ENCODE peak calls at places on chromosomes 4 and X, in ten cellular contexts. L is PC-3, X is bronchial epithelial cell, P is breast epithelium, M is AG10803, K is omental fat pad, D is transverse colon, O is kidney epithelial cell, C is type B pancreatic cell, G is cardiac muscle cell. B is an unnamed sample.

GRCh38 chrX:154016366-154017076 is 3.2 kb downstream of the IRAK1 start:
- DNase-seq in K (no peak), M (no peak), P (no peak), G (no peak), D (no peak), X (no peak), L (no peak), O (no peak), C (no peak), B (no peak)

GRCh38 chrX:45472968-45473367 is 272.3 kb upstream of the DIPK2B start:
- DNase-seq in G (no peak), M (peak), X (peak), O (no peak), K (no peak), D (no peak), L (peak), P (no peak), C (no peak), B (no peak)

GRCh38 chr4:173051697-173052096 is 116.9 kb upstream of the GALNT7 start:
- DNase-seq in C (no peak), O (no peak), M (no peak), K (no peak), G (no peak), P (no peak), D (no peak), X (no peak), L (no peak), B (no peak)

GRCh38 chrX:71636438-71637252 is 18.3 kb upstream of the CXCR3 start:
- DNase-seq in L (peak), C (no peak), X (peak), M (no peak), P (no peak), G (no peak), O (no peak), D (peak), K (no peak), B (no peak)

GRCh38 chrX:31349515-31349914 is 277.7 kb upstream of the FTHL17 start:
- DNase-seq in G (no peak), P (no peak), K (no peak), C (no peak), X (no peak), L (peak), D (no peak), M (no peak), O (no peak), B (no peak)

GRCh38 chr4:128450326-128451120 is 162.9 kb upstream of the PGRMC2 start:
- DNase-seq in K (no peak), O (no peak), L (no peak), D (no peak), C (no peak), G (no peak), P (no peak), M (no peak), X (no peak), B (no peak)

GRCh38 chr4:11954093-11954492 is 525.4 kb upstream of the HS3ST1 start:
- DNase-seq in L (peak), O (no peak), G (peak), M (no peak), C (no peak), P (no peak), K (no peak), D (peak), X (peak), B (no peak)

GRCh38 chr4:1852904-1853623 is 2.9 kb downstream of the LETM1 start:
- DNase-seq in P (no peak), O (no peak), M (no peak), X (no peak), K (no peak), L (no peak), D (peak), C (no peak), G (no peak), B (no peak)

GRCh38 chr4:3857316-3857926 is 91.2 kb downstream of the ADRA2C start:
- DNase-seq in M (no peak), G (no peak), X (no peak), P (no peak), C (no peak), D (no peak), O (no peak), L (no peak), K (no peak), B (no peak)

GRCh38 chrX:69424161-69424560 is 80.0 kb upstream of the NALF2 start:
- DNase-seq in O (no peak), M (peak), C (no peak), X (peak), L (peak), K (no peak), D (no peak), P (no peak), G (peak), B (no peak)

GRCh38 chr4:169251291-169252235 is 19.2 kb downstream of the SH3RF1 start:
- DNase-seq in L (peak), O (no peak), X (peak), G (no peak), D (peak), P (no peak), K (no peak), M (no peak), C (no peak), B (no peak)

GRCh38 chr4:1321486-1321885 is 25.5 kb upstream of the UVSSA start:
- DNase-seq in G (no peak), X (no peak), L (no peak), M (no peak), K (no peak), P (no peak), D (no peak), C (no peak), O (no peak), B (no peak)

GRCh38 chr4:70251945-70252277 is 9.5 kb downstream of the CSN3 start:
- DNase-seq in L (no peak), G (no peak), K (no peak), M (no peak), D (no peak), O (no peak), P (no peak), C (no peak), X (no peak), B (no peak)
- TF ChIP-seq CTCF in L (no peak), G (no peak), K (no peak), M (no peak), D (no peak), O (no peak), P (no peak), C (no peak), X (no peak), B (no peak)

DNA sequence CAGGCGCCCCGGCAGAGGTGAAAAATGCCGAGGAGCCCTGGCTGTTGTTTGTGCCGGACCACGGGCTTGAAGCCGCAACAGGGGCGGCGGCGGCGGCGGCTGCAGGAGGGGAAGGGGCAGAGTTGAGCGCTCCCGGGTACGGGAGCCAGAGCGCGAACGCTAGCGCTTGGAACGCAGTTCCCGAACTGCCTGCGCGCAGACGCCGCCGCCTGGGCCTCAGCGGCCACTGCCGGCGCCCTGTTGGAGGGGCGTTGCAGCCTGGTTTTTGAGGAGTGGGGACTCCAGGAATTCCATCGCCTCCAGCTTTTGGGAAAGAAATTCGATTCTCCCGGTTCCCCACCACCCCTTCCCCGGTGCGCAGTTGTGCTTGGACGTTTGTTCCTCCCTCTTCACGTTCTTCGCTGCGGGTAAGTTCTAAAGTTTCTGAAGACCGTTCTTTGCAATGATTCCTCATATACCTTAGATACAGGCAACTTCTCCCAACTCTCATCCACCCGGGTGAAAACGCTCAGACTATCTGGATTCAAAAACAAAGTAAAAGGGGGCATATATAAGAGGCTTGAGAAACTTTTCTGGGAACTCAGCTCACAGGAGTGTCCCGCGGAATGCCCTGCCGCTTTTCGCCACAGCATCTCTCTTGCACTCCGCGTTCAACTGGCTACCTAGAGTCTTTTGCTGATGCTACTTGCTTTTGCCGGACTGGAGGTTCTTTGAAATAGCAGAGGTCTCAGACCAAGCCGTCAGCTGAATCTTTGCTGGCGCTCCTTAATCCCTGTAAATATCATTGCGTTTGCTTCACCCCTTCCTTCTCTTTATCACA is 1.0 kb downstream of the FAT4 start:
- DNase-seq in O (no peak), L (peak), G (peak), P (no peak), D (peak), X (peak), K (no peak), M (peak), C (peak), B (peak)
- TF ChIP-seq CTCF in O (peak), L (peak), G (peak), P (no peak), D (no peak), X (peak), K (no peak), M (peak), C (peak), B (no peak)

GRCh38 chr4:139658185-139658584 is 7.4 kb upstream of the MGST2 start:
- DNase-seq in P (no peak), M (no peak), G (no peak), L (no peak), X (peak), D (no peak), O (no peak), K (no peak), C (no peak), B (no peak)

GRCh38 chr4:139654516-139654915 is 11.1 kb upstream of the MGST2 start:
- DNase-seq in P (no peak), X (no peak), K (no peak), C (no peak), G (no peak), O (no peak), L (no peak), D (no peak), M (no peak), B (no peak)

GRCh38 chr4:139656614-139657486 is 8.8 kb upstream of the MGST2 start:
- DNase-seq in M (peak), G (peak), D (peak), C (no peak), K (no peak), O (no peak), X (peak), P (peak), L (peak), B (peak)

GRCh38 chr4:139651282-139652194 is 14.1 kb upstream of the MGST2 start:
- DNase-seq in G (peak), D (peak), X (peak), M (peak), O (peak), K (peak), C (peak), L (peak), P (peak), B (peak)

DNA sequence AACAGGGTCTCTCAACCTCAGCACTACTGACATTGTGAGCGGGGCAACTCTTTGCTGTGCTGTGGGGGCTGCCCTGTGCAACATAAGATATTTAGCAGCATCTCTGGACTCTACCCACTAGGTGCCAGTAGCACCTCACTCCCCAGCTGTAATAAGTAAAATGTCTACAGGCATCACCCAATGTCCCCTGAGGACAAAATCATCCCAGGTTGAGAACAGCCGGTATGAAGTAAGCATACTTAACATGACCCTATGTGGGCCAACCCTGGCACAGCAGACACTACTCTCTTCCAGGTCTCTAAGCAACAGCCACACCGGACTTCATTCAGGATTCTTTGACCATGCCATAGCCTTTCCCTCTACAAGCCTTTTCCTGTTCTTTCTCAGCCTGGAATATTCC is 10.5 kb upstream of the MGST2 start:
- DNase-seq in G (peak), P (no peak), M (peak), K (no peak), O (no peak), L (peak), C (no peak), D (no peak), X (peak), B (no peak)
- TF ChIP-seq CTCF in G (peak), P (no peak), M (peak), K (no peak), O (peak), L (peak), C (peak), D (no peak), X (peak), B (peak)

DNA sequence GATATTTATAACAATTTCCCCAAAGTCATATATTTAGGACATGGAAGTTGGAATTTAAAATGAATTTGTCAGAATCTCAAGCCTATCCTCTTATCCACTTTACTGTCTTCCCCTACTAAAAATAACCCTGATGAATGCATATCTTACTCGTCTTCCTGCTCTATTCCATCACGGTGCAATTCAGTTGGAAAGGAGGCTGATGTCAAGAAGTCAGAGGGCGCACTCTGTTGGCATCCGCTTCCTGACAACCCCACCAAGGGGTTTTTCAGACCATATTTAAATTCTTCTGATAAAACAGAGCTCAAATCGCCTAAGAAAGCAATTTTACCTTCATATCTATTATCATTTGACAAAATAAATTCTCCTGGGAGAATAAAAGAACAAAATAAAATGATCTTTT is 233.5 kb downstream of the ARHGAP24 start:
- DNase-seq in D (no peak), L (no peak), M (no peak), K (no peak), X (no peak), O (no peak), G (peak), P (no peak), C (no peak), B (no peak)
- TF ChIP-seq CTCF in D (no peak), L (no peak), M (no peak), K (no peak), X (no peak), O (no peak), G (no peak), P (no peak), C (no peak), B (no peak)

GRCh38 chr4:23717528-23718248 is 172.2 kb downstream of the PPARGC1A start:
- DNase-seq in X (peak), G (peak), C (no peak), K (no peak), P (no peak), D (peak), L (peak), M (peak), O (no peak), B (peak)
- TF ChIP-seq CTCF in X (peak), G (peak), C (peak), K (no peak), P (no peak), D (peak), L (peak), M (peak), O (peak), B (no peak)

DNA sequence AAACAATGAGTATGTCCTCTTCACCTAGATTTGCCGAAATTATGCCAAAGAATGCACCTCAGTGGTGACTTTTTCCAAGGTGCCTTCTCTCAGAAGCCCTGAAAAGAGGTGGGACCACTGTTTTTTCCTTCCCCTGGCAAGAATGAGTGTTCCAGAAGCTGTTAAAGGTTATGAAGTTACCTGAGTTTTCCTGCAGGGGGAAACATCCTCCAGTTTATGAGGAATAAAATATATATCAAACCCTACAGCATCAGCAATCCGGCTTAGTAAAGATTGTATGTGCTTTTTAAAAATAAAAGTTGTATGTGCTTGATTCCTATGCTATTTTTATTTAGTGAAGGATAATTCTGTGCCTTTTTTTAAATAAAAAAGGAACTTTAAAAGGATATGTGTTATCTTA is 73.3 kb downstream of the RBM46 start:
- DNase-seq in K (no peak), O (no peak), X (peak), P (no peak), G (peak), M (no peak), L (peak), C (no peak), D (no peak), B (no peak)
- TF ChIP-seq CTCF in K (no peak), O (peak), X (peak), P (no peak), G (peak), M (peak), L (peak), C (peak), D (no peak), B (no peak)

DNA sequence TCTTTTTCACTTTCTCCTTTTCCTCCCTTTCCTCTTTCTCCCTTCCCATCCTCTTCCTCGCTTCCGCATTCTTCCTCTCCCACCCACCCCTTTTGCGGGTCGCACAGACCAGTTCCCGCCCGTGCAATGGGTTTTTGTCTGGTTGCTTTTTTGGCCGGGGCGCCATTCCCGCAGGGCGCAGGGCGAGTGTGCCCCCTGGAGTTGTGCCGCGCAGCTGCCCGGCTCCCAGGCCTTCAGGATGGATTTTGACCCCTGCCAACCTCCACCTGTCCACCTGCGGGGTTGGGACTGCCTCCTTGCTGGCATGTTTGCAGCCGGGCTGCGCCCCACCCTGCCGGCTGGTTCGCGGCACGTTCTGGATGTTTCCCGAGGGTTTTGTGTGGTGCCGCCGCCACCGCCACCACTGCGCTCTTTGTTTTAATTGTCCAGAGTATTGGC is 578 bp upstream of the SEL1L3 start:
- DNase-seq in K (no peak), P (no peak), X (no peak), D (peak), G (peak), O (no peak), M (no peak), L (peak), C (no peak), B (peak)
- TF ChIP-seq CTCF in K (no peak), P (no peak), X (peak), D (peak), G (peak), O (peak), M (peak), L (peak), C (peak), B (peak)

GRCh38 chrX:123454712-123455431 is 270.8 kb downstream of the GRIA3 start:
- DNase-seq in P (no peak), D (no peak), O (no peak), K (no peak), L (no peak), C (no peak), X (no peak), G (peak), M (no peak), B (no peak)

GRCh38 chrX:123455693-123456092 is 271.6 kb downstream of the GRIA3 start:
- DNase-seq in D (no peak), M (no peak), L (no peak), C (no peak), P (no peak), G (no peak), K (no peak), O (no peak), X (no peak), B (no peak)

GRCh38 chrX:123450217-123450616 is 266.1 kb downstream of the GRIA3 start:
- DNase-seq in P (no peak), C (no peak), L (peak), G (peak), M (no peak), X (peak), K (no peak), D (no peak), O (no peak), B (peak)
- TF ChIP-seq CTCF in P (no peak), C (peak), L (peak), G (peak), M (peak), X (peak), K (no peak), D (peak), O (peak), B (peak)

GRCh38 chr4:92809381-92809780 is 505.6 kb downstream of the GRID2 start:
- DNase-seq in D (no peak), P (no peak), M (no peak), O (no peak), X (no peak), K (no peak), C (no peak), G (no peak), L (no peak), B (no peak)
- TF ChIP-seq CTCF in D (no peak), P (no peak), M (no peak), O (no peak), X (no peak), K (no peak), C (no peak), G (no peak), L (no peak), B (no peak)

GRCh38 chrX:106171293-106171692 is 3.2 kb downstream of the PWWP3B start:
- DNase-seq in X (no peak), G (no peak), L (no peak), K (no peak), M (no peak), P (no peak), C (no peak), D (no peak), O (no peak), B (no peak)

GRCh38 chrX:106168107-106168506 is at the start of gene PWWP3B:
- DNase-seq in K (no peak), G (peak), O (peak), M (no peak), C (no peak), D (peak), P (peak), X (peak), L (peak), B (no peak)

DNA sequence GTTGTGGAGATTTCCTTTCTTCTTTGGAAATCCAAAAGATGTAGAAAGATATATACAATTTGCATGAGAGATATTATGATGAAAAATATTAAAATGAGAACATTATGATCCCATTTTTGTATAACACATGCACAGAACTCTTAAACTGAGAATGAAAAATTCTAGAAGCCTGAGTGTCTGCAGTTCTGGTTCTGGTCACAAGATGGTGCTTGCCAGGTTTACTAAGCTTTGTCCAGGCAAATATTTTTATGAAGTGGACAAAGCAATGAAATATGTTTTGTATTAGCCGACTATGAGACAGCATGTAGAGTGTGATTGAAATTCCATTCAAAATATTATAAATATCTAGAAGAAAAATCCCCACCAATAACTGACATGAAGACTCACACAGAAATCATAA is 2.2 kb downstream of the PWWP3B start:
- DNase-seq in D (no peak), L (peak), X (peak), M (peak), O (no peak), C (no peak), G (peak), P (no peak), K (no peak), B (no peak)
- TF ChIP-seq CTCF in D (no peak), L (peak), X (peak), M (peak), O (peak), C (peak), G (peak), P (no peak), K (no peak), B (peak)

B was measured in GM13977.